ENCODE peak calls at places on chromosomes 3 and 15, in four cellular contexts. W, K, U and Z are unnamed samples.

GRCh38 chr15:48449734-48450133 is 118.5 kb downstream of the DUT start:
- DNase-seq in W (no peak), K (no peak), U (no peak), Z (no peak)

GRCh38 chr3:47283596-47284364 is 1.0 kb downstream of the KLHL18 start:
- DNase-seq in W (no peak), K (no peak), U (no peak), Z (no peak)

GRCh38 chr3:98733055-98733777 is 29.9 kb upstream of the ST3GAL6 start:
- DNase-seq in W (peak), K (no peak), U (peak), Z (peak)

GRCh38 chr3:48286308-48286707 is 45.4 kb downstream of the ZNF589 start:
- DNase-seq in W (no peak), K (no peak), U (no peak), Z (no peak)

GRCh38 chr3:64143399-64144130 is 81.7 kb downstream of the PRICKLE2 start:
- DNase-seq in W (no peak), K (no peak), U (no peak), Z (peak)

GRCh38 chr3:26345613-26346012 is 277.0 kb upstream of the LRRC3B start:
- DNase-seq in W (no peak), K (no peak), U (no peak), Z (no peak)

GRCh38 chr15:84839714-84840113 is 22.6 kb downstream of the ALPK3 start:
- DNase-seq in W (no peak), K (no peak), U (no peak), Z (no peak)

GRCh38 chr15:82159922-82160321 is 102.6 kb downstream of the EFL1 start:
- DNase-seq in W (no peak), K (no peak), U (no peak), Z (peak)

GRCh38 chr3:146470424-146470990 is 1.1 kb upstream of the PLSCR2 start:
- DNase-seq in W (no peak), K (no peak), U (no peak), Z (no peak)

GRCh38 chr15:39558421-39558820 is 22.5 kb upstream of the THBS1 start:
- DNase-seq in W (no peak), K (no peak), U (no peak), Z (no peak)

GRCh38 chr3:171878441-171879225 is 35.5 kb downstream of the TMEM212 start:
- DNase-seq in W (no peak), K (no peak), U (no peak), Z (no peak)

GRCh38 chr3:23762214-23763039 is 43.3 kb upstream of the UBE2E1 start:
- DNase-seq in W (peak), K (no peak), U (no peak), Z (no peak)

GRCh38 chr15:57436166-57436565 is 59.9 kb downstream of the CGNL1 start:
- DNase-seq in W (no peak), K (no peak), U (no peak), Z (no peak)

GRCh38 chr3:125406070-125406469 is 30.9 kb upstream of the ZNF148 start:
- DNase-seq in W (no peak), K (no peak), U (no peak), Z (no peak)

GRCh38 chr3:33360136-33360825 is 79.9 kb downstream of the UBP1 start:
- DNase-seq in W (no peak), K (no peak), U (no peak), Z (peak)

GRCh38 chr3:58350627-58351013 is 17.9 kb downstream of the PXK start:
- DNase-seq in W (no peak), K (no peak), U (no peak), Z (no peak)

GRCh38 chr15:99167201-99167600 is 62.3 kb downstream of the SYNM start:
- DNase-seq in W (no peak), K (no peak), U (no peak), Z (no peak)

GRCh38 chr3:129854460-129854859 is 39.1 kb downstream of the TMCC1 start:
- DNase-seq in W (no peak), K (no peak), U (no peak), Z (no peak)